ENCODE peak calls at places on chromosomes 4 and X, in seven cellular contexts. C is WTC11, N is foreskin keratinocyte, V is spleen, P is neural crest cell, X is PC-3, A is colonic mucosa. U is an unnamed sample.

GRCh38 chr4:114599231-114600065 is 841 bp downstream of the UGT8 start:
- DNase-seq in C (peak; percentile 53), N (no peak), V (peak; percentile 84), P (peak; percentile 27), X (no peak), A (peak; percentile 68), U (peak; percentile 4)

GRCh38 chr4:29861307-29861706 is 858.9 kb upstream of the PCDH7 start:
- DNase-seq in C (no peak), N (no peak), V (no peak), P (no peak), X (peak; percentile 25), A (no peak), U (no peak)

GRCh38 chrX:42273387-42273786 is 350.0 kb upstream of the CASK start:
- DNase-seq in C (no peak), N (no peak), V (no peak), P (no peak), X (no peak), A (no peak), U (no peak)

GRCh38 chr4:39732728-39733127 is 34.8 kb downstream of the UBE2K start:
- DNase-seq in C (no peak), N (peak; percentile 70), V (no peak), P (no peak), X (peak; percentile 56), A (no peak), U (peak; percentile 70)

GRCh38 chr4:87506974-87507701 is 22.0 kb downstream of the SPARCL1 start:
- DNase-seq in C (no peak), N (peak; percentile 56), V (no peak), P (no peak), X (no peak), A (no peak), U (peak; percentile 86)

GRCh38 chr4:95092762-95093161 is 335.0 kb downstream of the BMPR1B start:
- DNase-seq in C (no peak), N (no peak), V (no peak), P (no peak), X (peak; percentile 57), A (no peak), U (no peak)

GRCh38 chr4:145732001-145732400 is 52.1 kb downstream of the C4orf51 start:
- DNase-seq in C (no peak), N (no peak), V (no peak), P (no peak), X (no peak), A (no peak), U (no peak)

GRCh38 chr4:121791481-121791880 is 9.6 kb upstream of the EXOSC9 start:
- DNase-seq in C (no peak), N (no peak), V (no peak), P (no peak), X (peak; percentile 12), A (no peak), U (peak; percentile 68)

GRCh38 chrX:48488034-48488433 is 12.0 kb downstream of the FTSJ1 start:
- DNase-seq in C (no peak), N (no peak), V (peak; percentile 27), P (no peak), X (peak; percentile 21), A (no peak), U (no peak)

GRCh38 chr4:114237997-114238396 is 258.6 kb upstream of the ARSJ start:
- DNase-seq in C (no peak), N (no peak), V (no peak), P (no peak), X (no peak), A (no peak), U (no peak)

GRCh38 chrX:129239371-129239770 is 283.9 kb downstream of the SMARCA1 start:
- DNase-seq in C (no peak), N (no peak), V (no peak), P (no peak), X (no peak), A (no peak), U (no peak)

GRCh38 chr4:622996-623913 is 2.1 kb upstream of the PDE6B start:
- DNase-seq in C (no peak), N (no peak), V (peak; percentile 60), P (no peak), X (no peak), A (no peak), U (no peak)

GRCh38 chrX:127621780-127622179 is 430.4 kb downstream of the ACTRT1 start:
- DNase-seq in C (no peak), N (no peak), V (no peak), P (no peak), X (peak; percentile 55), A (no peak), U (no peak)

GRCh38 chr4:98555798-98556445 is 102.5 kb downstream of the TSPAN5 start:
- DNase-seq in C (no peak), N (no peak), V (no peak), P (no peak), X (peak; percentile 46), A (no peak), U (no peak)

GRCh38 chrX:39624166-39624565 is 473.6 kb downstream of the BCOR start:
- DNase-seq in C (no peak), N (no peak), V (no peak), P (no peak), X (no peak), A (no peak), U (no peak)

GRCh38 chr4:158018090-158018808 is 154.6 kb downstream of the GASK1B start:
- DNase-seq in C (no peak), N (no peak), V (no peak), P (no peak), X (no peak), A (no peak), U (no peak)

GRCh38 chr4:118281611-118282442 is 71.0 kb downstream of the PRSS12 start:
- DNase-seq in C (no peak), N (no peak), V (peak; percentile 72), P (no peak), X (no peak), A (no peak), U (peak; percentile 26)

GRCh38 chr4:7420661-7421040 is 14.1 kb downstream of the PSAPL1 start:
- DNase-seq in C (no peak), N (no peak), V (peak; percentile 71), P (no peak), X (no peak), A (no peak), U (no peak)

GRCh38 chrX:100964362-100964761 is 5.1 kb upstream of the ARL13A start:
- DNase-seq in C (no peak), N (no peak), V (no peak), P (no peak), X (no peak), A (no peak), U (no peak)

GRCh38 chr4:114025176-114025777 is 45.8 kb upstream of the ARSJ start:
- DNase-seq in C (no peak), N (no peak), V (no peak), P (no peak), X (no peak), A (peak; percentile 69), U (no peak)

DNA sequence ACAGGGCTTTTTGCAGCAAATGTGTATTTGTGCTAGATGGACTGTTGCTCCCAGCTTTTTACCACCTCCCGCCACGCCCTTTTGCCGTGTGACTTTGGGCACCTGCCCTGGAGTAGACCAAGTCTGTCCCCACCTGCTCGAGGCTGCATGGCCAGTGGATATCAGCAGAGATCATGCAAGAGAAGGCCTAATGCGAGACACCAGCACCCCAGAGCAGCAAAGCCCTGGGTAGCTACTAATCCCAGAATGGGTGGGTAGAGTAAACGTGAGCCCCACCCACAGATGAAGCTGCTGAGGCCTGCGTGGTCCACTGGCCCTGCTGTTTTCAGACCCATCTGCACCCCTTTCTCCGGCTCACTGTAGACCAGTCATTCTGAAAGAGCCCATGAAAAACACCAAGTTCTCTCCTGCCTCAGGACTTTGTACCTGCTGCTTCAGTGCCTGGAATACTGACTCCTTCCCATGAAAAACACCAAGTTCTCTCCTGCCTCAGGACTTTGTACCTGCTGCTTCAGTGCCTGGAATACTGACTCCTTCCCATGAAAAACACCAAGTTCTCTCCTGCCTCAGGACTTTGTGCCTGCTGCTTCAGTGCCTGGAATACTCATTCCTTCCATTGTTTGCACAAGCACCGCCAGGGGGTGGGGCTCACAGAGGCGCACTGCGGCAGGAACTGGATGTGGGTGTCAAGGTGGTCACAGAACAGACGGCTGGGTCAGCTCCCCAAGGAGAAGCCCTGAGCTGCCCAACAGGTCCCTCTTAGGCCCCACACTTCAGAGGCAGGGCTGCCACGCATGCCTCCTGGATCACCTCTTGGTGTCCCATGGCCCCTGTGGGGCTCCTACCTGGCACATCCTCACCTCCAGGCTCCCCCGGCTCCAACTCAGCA is 5.1 kb upstream of the TNIP2 start:
- DNase-seq in C (no peak), N (no peak), V (peak; percentile 81), P (no peak), X (peak; percentile 35), A (peak; percentile 94), U (no peak)
- TF ChIP-seq CTCF in C (no peak), N (peak; percentile 19), V (no peak), P (no peak), X (no peak), A (no peak), U (no peak)

GRCh38 chr4:112279882-112280315 is 5.8 kb downstream of the TIFA start:
- DNase-seq in C (no peak), N (no peak), V (no peak), P (no peak), X (no peak), A (no peak), U (no peak)

GRCh38 chr4:112279025-112279881 is 6.5 kb downstream of the TIFA start:
- DNase-seq in C (no peak), N (no peak), V (peak; percentile 69), P (no peak), X (no peak), A (no peak), U (no peak)

GRCh38 chr4:112282860-112283667 is 2.6 kb downstream of the TIFA start:
- DNase-seq in C (no peak), N (no peak), V (no peak), P (no peak), X (no peak), A (no peak), U (no peak)

GRCh38 chr4:112277705-112278448 is 7.8 kb downstream of the TIFA start:
- DNase-seq in C (no peak), N (no peak), V (no peak), P (no peak), X (peak; percentile 19), A (no peak), U (no peak)

DNA sequence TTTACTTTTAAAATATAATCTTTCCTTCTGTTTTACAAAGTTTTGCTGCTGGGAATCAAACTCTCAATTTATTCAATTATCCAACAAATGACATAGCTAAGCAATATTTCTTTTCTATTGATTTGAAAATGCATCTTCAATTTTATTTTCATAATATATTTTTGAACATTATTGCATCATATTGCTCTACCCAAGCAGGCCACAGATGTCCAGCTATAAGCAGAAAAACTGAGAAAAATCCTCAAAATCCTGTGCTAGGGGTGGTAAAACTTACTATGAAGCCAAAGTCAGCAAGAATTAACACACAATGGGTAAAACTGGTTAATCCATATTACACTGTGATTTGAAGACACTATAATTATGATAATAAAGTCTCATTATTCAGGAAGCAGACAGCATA is 5.0 kb downstream of the TIFA start:
- DNase-seq in C (no peak), N (no peak), V (no peak), P (no peak), X (no peak), A (no peak), U (no peak)
- TF ChIP-seq CTCF in C (no peak), N (no peak), V (no peak), P (no peak), X (no peak), A (no peak), U (no peak)

GRCh38 chr4:155391932-155392331 is 15.2 kb upstream of the MAP9 start:
- DNase-seq in C (no peak), N (no peak), V (no peak), P (no peak), X (no peak), A (no peak), U (no peak)
- TF ChIP-seq CTCF in C (no peak), N (no peak), V (no peak), P (no peak), X (no peak), A (no peak), U (no peak)

GRCh38 chr4:89640620-89641366 is 196.2 kb downstream of the SNCA start:
- DNase-seq in C (peak; percentile 87), N (no peak), V (no peak), P (peak; percentile 58), X (peak; percentile 10), A (peak; percentile 50), U (peak; percentile 67)
- TF ChIP-seq CTCF in C (peak; percentile 76), N (peak; percentile 68), V (no peak), P (peak; percentile 79), X (peak; percentile 47), A (no peak), U (peak; percentile 81)